ENCODE peak calls at places on chromosome 6, in six cellular contexts. C is cardiac fibroblast; B is stimulated activated naive CD8-positive, alpha-beta T cell treated with anti-CD3 and anti-CD28 coated beads, Interleukin-15, Interleukin-2, amounts not matched to agents 100 U/mL and 50 U/mL, for 24 hours; Y is heart right ventricle; J is BE2C; M is cardiac septum. Q is an unnamed sample.

GRCh38 chr6:143694560-143694959 is 16.8 kb downstream of the PHACTR2 start:
- DNase-seq in Y (no peak), M (no peak), J (no peak), C (peak; percentile 49), B (no peak), Q (no peak)

GRCh38 chr6:160315310-160315709 is 32.9 kb upstream of the SLC22A3 start:
- DNase-seq in B (no peak), Y (no peak), M (no peak), J (no peak), C (peak; percentile 32), Q (no peak)

GRCh38 chr6:17418281-17419188 is 25.1 kb downstream of the CAP2 start:
- DNase-seq in J (no peak), B (no peak), Y (no peak), C (peak; percentile 53), M (no peak), Q (no peak)

GRCh38 chr6:30981942-30982772 is 1.4 kb upstream of the MUC21 start:
- DNase-seq in J (no peak), M (no peak), C (peak; percentile 76), B (no peak), Y (no peak), Q (peak; percentile 20)

GRCh38 chr6:16154904-16155303 is 26.0 kb downstream of the MYLIP start:
- DNase-seq in Y (peak; percentile 35), M (peak; percentile 77), B (no peak), C (peak; percentile 81), J (no peak), Q (no peak)

GRCh38 chr6:104572901-104573300 is 286.8 kb downstream of the HACE1 start:
- DNase-seq in M (no peak), B (no peak), C (peak; percentile 37), J (no peak), Y (no peak), Q (no peak)

GRCh38 chr6:63395388-63395787 is 75.6 kb upstream of the LGSN start:
- DNase-seq in C (no peak), J (no peak), B (no peak), Y (no peak), M (no peak), Q (no peak)

GRCh38 chr6:157558049-157558448 is 177.1 kb downstream of the ZDHHC14 start:
- DNase-seq in Y (no peak), M (no peak), C (no peak), B (no peak), J (no peak), Q (peak; percentile 24)

GRCh38 chr6:81169166-81169565 is 583.3 kb downstream of the TENT5A start:
- DNase-seq in Y (no peak), J (no peak), B (no peak), M (no peak), C (peak; percentile 23), Q (no peak)

GRCh38 chr6:112232845-112233256 is 21.5 kb downstream of the LAMA4 start:
- DNase-seq in J (peak; percentile 38), Y (no peak), B (no peak), C (peak; percentile 88), M (peak; percentile 81), Q (no peak)

GRCh38 chr6:153024401-153025017 is 22.0 kb upstream of the MTRF1L start:
- DNase-seq in B (peak; percentile 30), Y (no peak), C (peak; percentile 76), J (peak; percentile 41), M (no peak), Q (no peak)

GRCh38 chr6:36917541-36918193 is 31.9 kb downstream of the C6orf89 start:
- DNase-seq in B (no peak), C (no peak), Y (no peak), M (no peak), J (no peak), Q (no peak)

GRCh38 chr6:163226836-163227485 is 187.6 kb upstream of the QKI start:
- DNase-seq in C (peak; percentile 12), Y (no peak), B (no peak), M (no peak), J (no peak), Q (no peak)

GRCh38 chr6:16553531-16553930 is 207.7 kb downstream of the ATXN1 start:
- DNase-seq in J (no peak), M (no peak), Y (no peak), B (no peak), C (no peak), Q (no peak)

GRCh38 chr6:74650668-74651067 is 555.2 kb downstream of the COL12A1 start:
- DNase-seq in Y (no peak), M (no peak), J (no peak), C (no peak), B (no peak), Q (no peak)

GRCh38 chr6:2522521-2522920 is 228.2 kb downstream of the MYLK4 start:
- DNase-seq in M (no peak), Y (no peak), J (no peak), C (peak; percentile 83), B (no peak), Q (no peak)

Q was measured in mesenteric fat pad.